ENCODE peak calls at places on chromosomes 16 and 17, in ten cellular contexts. B, S, K, L, R, N, M, O, U and X are unnamed samples.

GRCh38 chr17:49914096-49914490 is 54.9 kb upstream of the DLX4 start:
- DNase-seq in B (no peak), S (no peak), K (no peak), L (no peak), R (no peak), N (no peak), M (no peak), O (no peak), U (no peak), X (no peak)

GRCh38 chr17:39196820-39197331 is 593 bp downstream of the CACNB1 start:
- DNase-seq in B (peak), S (no peak), K (no peak), L (no peak), R (peak), N (no peak), M (no peak), O (no peak), U (no peak), X (no peak)

GRCh38 chr17:37787055-37787720 is 42.3 kb upstream of the HNF1B start:
- DNase-seq in B (no peak), S (peak), K (no peak), L (no peak), R (peak), N (no peak), M (no peak), O (peak), U (peak), X (peak)

GRCh38 chr17:49325980-49326379 is 36.1 kb downstream of the ZNF652 start:
- DNase-seq in B (no peak), S (no peak), K (no peak), L (no peak), R (no peak), N (no peak), M (no peak), O (no peak), U (no peak), X (no peak)

GRCh38 chr16:87325480-87325879 is 8.3 kb upstream of the C16orf95 start:
- DNase-seq in B (no peak), S (no peak), K (no peak), L (no peak), R (peak), N (no peak), M (no peak), O (no peak), U (no peak), X (no peak)

GRCh38 chr17:75008373-75008772 is 4.1 kb upstream of the MRPL58 start:
- DNase-seq in B (peak), S (no peak), K (no peak), L (no peak), R (no peak), N (no peak), M (no peak), O (no peak), U (no peak), X (no peak)

GRCh38 chr16:6231351-6231750 is 1101.3 kb upstream of the RBFOX1 start:
- DNase-seq in B (no peak), S (no peak), K (no peak), L (no peak), R (no peak), N (no peak), M (no peak), O (no peak), U (no peak), X (no peak)

GRCh38 chr16:27161398-27161797 is 41.9 kb upstream of the KDM8 start:
- DNase-seq in B (no peak), S (no peak), K (no peak), L (no peak), R (no peak), N (no peak), M (no peak), O (no peak), U (no peak), X (no peak)

GRCh38 chr16:50303605-50304466 is 37.5 kb downstream of the ADCY7 start:
- DNase-seq in B (no peak), S (no peak), K (no peak), L (no peak), R (peak), N (no peak), M (no peak), O (no peak), U (no peak), X (peak)

GRCh38 chr17:30594223-30594952 is 117.2 kb downstream of the GOSR1 start:
- DNase-seq in B (no peak), S (no peak), K (no peak), L (no peak), R (no peak), N (no peak), M (no peak), O (no peak), U (no peak), X (no peak)

GRCh38 chr16:74447578-74447977 is 26.3 kb upstream of the CLEC18B start:
- DNase-seq in B (no peak), S (no peak), K (no peak), L (no peak), R (no peak), N (no peak), M (no peak), O (no peak), U (no peak), X (no peak)

GRCh38 chr17:77769762-77770161 is 188.7 kb upstream of the TNRC6C start:
- DNase-seq in B (no peak), S (peak), K (no peak), L (no peak), R (no peak), N (no peak), M (no peak), O (no peak), U (no peak), X (no peak)

GRCh38 chr16:72921620-72922019 is 126.3 kb downstream of the ZFHX3 start:
- DNase-seq in B (no peak), S (no peak), K (no peak), L (no peak), R (peak), N (no peak), M (no peak), O (peak), U (no peak), X (peak)

GRCh38 chr17:55825213-55825612 is 74.4 kb downstream of the PCTP start:
- DNase-seq in B (no peak), S (no peak), K (no peak), L (no peak), R (no peak), N (no peak), M (no peak), O (no peak), U (no peak), X (no peak)

GRCh38 chr16:88287219-88287618 is 95.5 kb upstream of the ZNF469 start:
- DNase-seq in B (no peak), S (no peak), K (no peak), L (no peak), R (no peak), N (peak), M (no peak), O (no peak), U (no peak), X (no peak)

GRCh38 chr16:52549011-52549692 is 2.2 kb upstream of the TOX3 start:
- DNase-seq in B (no peak), S (no peak), K (no peak), L (no peak), R (no peak), N (no peak), M (no peak), O (no peak), U (no peak), X (no peak)